ENCODE peak calls at places on chromosomes 11 and 22, in four cellular contexts. T, O, Y and G are unnamed samples.
A peak's percentile ranks its signal among the peaks of the same experiment; 100 is the strongest.

GRCh38 chr11:697028-697491 is 1.4 kb downstream of the TMEM80 start:
- DNase-seq in T (no peak), O (no peak), Y (no peak), G (no peak)

GRCh38 chr11:1817511-1817910 is 17.3 kb upstream of the SYT8 start:
- DNase-seq in T (no peak), O (no peak), Y (no peak), G (no peak)

GRCh38 chr11:91664521-91664920 is 560.1 kb upstream of the FAT3 start:
- DNase-seq in T (no peak), O (no peak), Y (no peak), G (no peak)

GRCh38 chr11:64602466-64603070 is 11.5 kb downstream of the SLC22A12 start:
- DNase-seq in T (no peak), O (no peak), Y (no peak), G (no peak)

GRCh38 chr22:37147186-37147990 is 2.3 kb downstream of the IL2RB start:
- DNase-seq in T (no peak), O (peak; percentile 18), Y (no peak), G (no peak)

GRCh38 chr11:132158696-132159095 is 788.3 kb downstream of the NTM start:
- DNase-seq in T (no peak), O (no peak), Y (no peak), G (no peak)

GRCh38 chr11:116193321-116194114 is 579.3 kb downstream of the BUD13 start:
- DNase-seq in T (no peak), O (peak; percentile 75), Y (no peak), G (no peak)

GRCh38 chr11:44208976-44209603 is 100.8 kb downstream of the ALX4 start:
- DNase-seq in T (no peak), O (no peak), Y (no peak), G (no peak)

GRCh38 chr11:70183032-70183431 is 20.1 kb upstream of the FADD start:
- DNase-seq in T (no peak), O (no peak), Y (no peak), G (no peak)

GRCh38 chr11:119179983-119180382 is 5.3 kb upstream of the NHERF4 start:
- DNase-seq in T (no peak), O (no peak), Y (no peak), G (no peak)

GRCh38 chr11:1852885-1853284 is at the start of gene LSP1:
- DNase-seq in T (peak; percentile 53), O (no peak), Y (peak; percentile 72), G (no peak)

GRCh38 chr11:23539556-23539955 is 679.3 kb upstream of the CCDC179 start:
- DNase-seq in T (no peak), O (no peak), Y (no peak), G (no peak)

GRCh38 chr11:134037093-134037908 is 31.6 kb upstream of the JAM3 start:
- DNase-seq in T (peak; percentile 39), O (peak; percentile 93), Y (peak; percentile 37), G (peak; percentile 20)

GRCh38 chr11:57321996-57322880 is 2.5 kb downstream of the TNKS1BP1 start:
- DNase-seq in T (no peak), O (peak; percentile 98), Y (no peak), G (no peak)

GRCh38 chr22:42799462-42800405 is 57.3 kb downstream of the ARFGAP3 start:
- DNase-seq in T (no peak), O (peak; percentile 71), Y (no peak), G (no peak)

GRCh38 chr22:42202669-42203068 is 67.8 kb downstream of the TCF20 start:
- DNase-seq in T (no peak), O (no peak), Y (peak; percentile 33), G (no peak)

GRCh38 chr11:121112498-121113455 is 11.7 kb downstream of the TECTA start:
- DNase-seq in T (no peak), O (peak; percentile 89), Y (peak; percentile 12), G (peak; percentile 30)

GRCh38 chr11:61384271-61385242 is 7.8 kb upstream of the TMEM216 start:
- DNase-seq in T (no peak), O (peak; percentile 69), Y (no peak), G (no peak)

GRCh38 chr11:119721129-119722120 is 7.6 kb downstream of the NECTIN1 start:
- DNase-seq in T (no peak), O (peak; percentile 50), Y (no peak), G (no peak)